ENCODE peak calls at places on chromosomes 2 and 18, in seven cellular contexts. Q is H9, N is GM23248, Y is hepatocyte, B is HCT116, C is IMR-90, U is fibroblast of lung. X is an unnamed sample.
A peak's percentile ranks its signal among the peaks of the same experiment; 100 is the strongest.

GRCh38 chr2:178517496-178517895 is 37.2 kb downstream of the PLEKHA3 start:
- DNase-seq in Y (no peak), N (peak; percentile 2), C (no peak), U (no peak), Q (no peak), B (no peak), X (no peak)

GRCh38 chr2:179579744-179580143 is 281.7 kb downstream of the ZNF385B start:
- DNase-seq in Y (no peak), N (no peak), C (no peak), U (no peak), Q (no peak), B (no peak), X (no peak)

GRCh38 chr2:17506736-17507616 is 11.3 kb downstream of the RAD51AP2 start:
- DNase-seq in U (no peak), N (peak; percentile 19), C (no peak), Y (no peak), B (peak; percentile 66), Q (no peak), X (no peak)

GRCh38 chr2:18597618-18598017 is 8.2 kb upstream of the NT5C1B start:
- DNase-seq in Q (no peak), N (no peak), Y (no peak), B (no peak), C (no peak), U (no peak), X (no peak)

GRCh38 chr2:63424329-63425078 is 163.8 kb downstream of the WDPCP start:
- DNase-seq in U (peak; percentile 59), B (peak; percentile 56), C (peak; percentile 41), N (peak; percentile 41), Q (peak; percentile 47), Y (peak; percentile 5), X (peak; percentile 94)

GRCh38 chr2:216713691-216714411 is 18.5 kb upstream of the IGFBP5 start:
- DNase-seq in N (peak; percentile 98), U (peak; percentile 86), B (no peak), C (peak; percentile 93), Y (peak; percentile 64), Q (no peak), X (no peak)

GRCh38 chr18:58578835-58579560 is 49.9 kb downstream of the ALPK2 start:
- DNase-seq in C (peak; percentile 88), B (no peak), Q (no peak), Y (peak; percentile 50), N (peak; percentile 93), U (peak; percentile 83), X (no peak)

GRCh38 chr2:497770-498492 is 179.3 kb downstream of the TMEM18 start:
- DNase-seq in Y (no peak), B (no peak), Q (no peak), N (no peak), U (no peak), C (no peak), X (no peak)

GRCh38 chr2:226847511-226847910 is 11.7 kb downstream of the RHBDD1 start:
- DNase-seq in Q (no peak), Y (no peak), N (no peak), B (no peak), C (no peak), U (no peak), X (no peak)

GRCh38 chr2:161335626-161336025 is 27.4 kb downstream of the PSMD14 start:
- DNase-seq in Y (no peak), N (no peak), C (no peak), U (no peak), Q (no peak), B (no peak), X (no peak)
- H2AFZ ChIP-seq in Y (no peak overlapping the region), N (no peak overlapping the region), C (no peak overlapping the region), U (no peak overlapping the region), Q (no peak overlapping the region), B (no peak overlapping the region), X (no peak overlapping the region)

GRCh38 chr2:38948995-38949394 is 59.3 kb downstream of the ARHGEF33 start:
- DNase-seq in C (no peak), Y (no peak), N (no peak), B (no peak), U (no peak), Q (no peak), X (no peak)
- H2AFZ ChIP-seq in C (no peak overlapping the region), Y (no peak overlapping the region), N (no peak overlapping the region), B (no peak overlapping the region), U (no peak overlapping the region), Q (no peak overlapping the region), X (no peak overlapping the region)

GRCh38 chr2:102092518-102092917 is 50.0 kb upstream of the IL1R1 start:
- DNase-seq in Q (no peak), B (no peak), C (no peak), U (no peak), Y (no peak), N (no peak), X (no peak)
- H2AFZ ChIP-seq in Q (no peak overlapping the region), B (no peak overlapping the region), C (no peak overlapping the region), U (no peak overlapping the region), Y (no peak overlapping the region), N (no peak overlapping the region), X (no peak overlapping the region)

DNA sequence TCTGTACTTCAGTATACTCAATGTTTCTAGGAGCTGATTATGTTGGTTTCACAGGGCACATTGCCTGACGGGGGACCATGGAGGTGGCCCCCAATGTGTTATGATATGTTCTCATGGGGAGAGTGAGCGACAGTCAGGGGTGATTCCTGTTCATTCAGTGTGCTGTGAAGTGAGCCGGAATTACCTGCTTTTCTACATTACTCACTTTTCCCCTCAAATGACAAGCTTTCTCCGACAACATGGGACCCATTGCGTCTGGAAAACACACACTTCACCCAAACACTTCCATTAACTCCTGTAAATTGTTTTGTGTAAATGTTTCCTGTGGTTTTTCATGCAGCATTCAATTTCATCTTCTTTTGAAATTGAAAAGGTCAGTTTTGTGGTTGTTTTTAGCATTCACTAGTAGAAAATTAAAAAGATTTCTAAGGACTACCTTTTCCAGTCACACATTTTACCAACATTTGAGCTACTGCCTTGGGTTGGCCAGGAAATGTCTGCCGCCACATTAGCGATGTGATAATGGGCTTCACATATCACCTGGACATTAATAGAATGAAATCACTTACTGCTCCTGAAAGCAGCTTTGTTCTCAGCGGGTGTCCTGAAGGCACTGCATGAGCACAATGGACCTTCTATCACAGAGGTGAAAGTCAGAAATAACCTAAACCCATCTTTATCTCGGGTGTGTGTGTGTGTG is 406.5 kb downstream of the MTX2 start:
- DNase-seq in B (no peak), C (no peak), Q (no peak), U (no peak), N (no peak), Y (no peak), X (no peak)
- H2AFZ ChIP-seq in B (no peak overlapping the region), C (no peak overlapping the region), Q (no peak overlapping the region), U (no peak overlapping the region), N (no peak overlapping the region), Y (no peak overlapping the region), X (no peak overlapping the region)

DNA sequence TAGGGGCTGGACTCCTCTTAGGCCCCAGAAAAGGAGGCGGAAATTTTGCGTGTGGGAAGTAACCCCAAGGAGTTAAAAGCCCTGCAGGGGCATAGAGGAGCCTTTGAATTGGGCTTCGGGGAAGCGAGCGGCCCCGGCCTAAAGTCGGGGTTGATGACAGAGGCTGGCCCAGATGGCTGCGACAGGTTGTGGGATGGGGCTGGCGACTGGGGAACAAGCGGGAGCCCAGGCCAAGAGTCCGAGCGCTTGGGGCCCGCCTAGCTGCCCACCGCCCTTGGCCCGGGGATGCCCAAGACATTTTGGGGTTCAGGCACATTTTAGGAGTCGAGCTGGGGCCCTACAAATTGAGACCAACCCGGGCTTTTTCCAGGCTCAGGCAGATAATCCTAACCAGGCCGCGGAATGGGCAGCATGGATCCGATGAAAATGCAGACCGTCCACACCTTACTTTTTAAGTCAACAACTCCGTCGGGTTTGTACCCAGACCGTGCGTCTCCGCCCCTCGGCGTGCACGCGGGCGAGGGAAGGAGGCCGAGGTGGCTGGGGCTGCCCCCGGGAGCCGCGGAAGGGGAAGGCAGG is 537 bp downstream of the RTKN start:
- DNase-seq in C (no peak), B (no peak), N (no peak), U (no peak), Q (no peak), Y (no peak), X (no peak)
- H2AFZ ChIP-seq in C (peak overlapping the region; percentile 94), B (no peak overlapping the region), N (peak overlapping the region; percentile 86), U (peak overlapping the region; percentile 27), Q (no peak overlapping the region), Y (peak overlapping the region; percentile 50), X (peak overlapping the region; percentile 89)

DNA sequence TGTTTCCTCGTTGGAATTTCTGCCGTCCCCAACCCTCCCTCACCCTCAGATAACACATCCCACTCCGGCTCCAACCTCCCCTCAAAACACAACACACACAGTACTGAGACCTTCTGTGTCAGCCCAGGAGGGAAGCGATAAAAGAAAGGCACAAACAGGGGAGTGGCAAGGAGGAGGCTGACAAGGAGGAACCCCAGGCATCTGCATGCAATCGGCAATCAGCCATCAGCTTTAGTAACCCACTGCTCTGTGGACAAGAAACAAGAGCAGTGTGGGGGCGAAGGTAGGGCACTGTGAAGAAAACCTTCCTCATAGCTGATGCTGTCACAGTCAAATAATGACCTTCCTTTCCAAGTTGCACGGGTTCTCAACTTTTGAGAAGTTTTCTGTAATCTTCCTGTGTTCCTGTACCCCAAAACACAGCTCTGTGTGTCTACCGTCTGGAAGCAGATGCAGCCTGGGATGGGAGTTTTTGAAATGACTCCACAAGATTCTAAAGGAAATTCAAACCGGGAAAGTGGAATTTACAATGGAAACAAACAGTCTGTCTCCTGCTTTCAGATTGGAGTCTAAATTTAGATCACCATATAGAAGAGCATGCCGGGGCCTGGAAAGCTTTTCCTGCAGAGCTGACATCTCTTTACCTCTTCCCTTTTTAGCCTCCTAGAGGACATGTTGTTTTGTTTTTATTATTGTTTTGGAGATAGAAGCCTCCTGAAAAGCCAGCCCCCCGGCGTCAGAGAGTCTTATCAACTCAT is 16.4 kb upstream of the LPIN2 start:
- DNase-seq in Y (peak; percentile 67), U (peak; percentile 45), N (no peak), Q (no peak), C (peak; percentile 67), B (no peak), X (no peak)
- H2AFZ ChIP-seq in Y (peak overlapping the region; percentile 42), U (peak overlapping the region; percentile 30), N (peak overlapping the region; percentile 58), Q (no peak overlapping the region), C (peak overlapping the region; percentile 87), B (no peak overlapping the region), X (no peak overlapping the region)

GRCh38 chr2:170493698-170494097 is 221.4 kb upstream of the SP5 start:
- DNase-seq in C (peak; percentile 10), N (peak; percentile 9), Q (no peak), Y (no peak), U (peak; percentile 55), B (no peak), X (no peak)
- H2AFZ ChIP-seq in C (no peak overlapping the region), N (no peak overlapping the region), Q (no peak overlapping the region), Y (no peak overlapping the region), U (no peak overlapping the region), B (peak overlapping the region; percentile 4), X (no peak overlapping the region)

GRCh38 chr18:37277753-37278152 is 287.8 kb downstream of the CELF4 start:
- DNase-seq in U (no peak), Y (no peak), N (no peak), Q (no peak), B (no peak), C (no peak), X (no peak)
- H2AFZ ChIP-seq in U (no peak overlapping the region), Y (no peak overlapping the region), N (no peak overlapping the region), Q (no peak overlapping the region), B (no peak overlapping the region), C (no peak overlapping the region), X (no peak overlapping the region)

GRCh38 chr2:60125880-60126444 is 427.5 kb downstream of the BCL11A start:
- DNase-seq in C (no peak), Q (no peak), B (no peak), N (no peak), U (no peak), Y (no peak), X (no peak)
- H2AFZ ChIP-seq in C (no peak overlapping the region), Q (no peak overlapping the region), B (no peak overlapping the region), N (no peak overlapping the region), U (no peak overlapping the region), Y (no peak overlapping the region), X (no peak overlapping the region)

X was measured in Karpas-422.